ENCODE peak calls at places on chromosomes 7 and 10, in nine cellular contexts. B, T, F, H, P, E, Q, D and A are unnamed samples.

GRCh38 chr7:137975223-137975622 is 26.7 kb downstream of the CREB3L2 start:
- DNase-seq in H (peak), E (no peak), B (no peak), Q (no peak), T (peak), P (no peak), D (no peak), F (no peak), A (no peak)

GRCh38 chr10:126905776-126906703 is 812 bp downstream of the DOCK1 start:
- DNase-seq in Q (peak), E (no peak), B (no peak), D (no peak), T (no peak), P (no peak), F (no peak), H (no peak), A (no peak)

GRCh38 chr7:49244543-49244942 is 320.2 kb downstream of the CDC14C start:
- DNase-seq in D (no peak), Q (no peak), F (no peak), H (no peak), P (no peak), B (no peak), E (no peak), T (no peak), A (no peak)

GRCh38 chr7:19305698-19306097 is 160.5 kb upstream of the FERD3L start:
- DNase-seq in F (no peak), B (no peak), E (no peak), T (no peak), Q (no peak), D (no peak), P (no peak), H (no peak), A (no peak)

GRCh38 chr10:59561397-59562121 is 148.1 kb downstream of the SLC16A9 start:
- DNase-seq in F (no peak), P (no peak), Q (no peak), H (peak), T (peak), B (no peak), E (no peak), D (no peak), A (peak)

GRCh38 chr10:3068201-3068967 is 1.0 kb downstream of the PFKP start:
- DNase-seq in B (peak), P (peak), D (peak), H (peak), T (peak), E (peak), Q (peak), F (peak), A (no peak)

GRCh38 chr10:117747636-117748035 is 205.1 kb downstream of the EMX2 start:
- DNase-seq in H (no peak), T (no peak), P (no peak), E (no peak), B (no peak), Q (no peak), F (no peak), D (no peak), A (no peak)

GRCh38 chr7:18038391-18038790 is 10.7 kb upstream of the PRPS1L1 start:
- DNase-seq in E (no peak), H (no peak), B (no peak), P (no peak), F (no peak), D (no peak), Q (no peak), T (no peak), A (no peak)

GRCh38 chr7:139548302-139549028 is 25.0 kb downstream of the CLEC2L start:
- DNase-seq in E (no peak), H (no peak), F (no peak), Q (no peak), D (no peak), B (no peak), T (no peak), P (no peak), A (no peak)

GRCh38 chr10:555281-555680 is 134.2 kb downstream of the DIP2C start:
- DNase-seq in T (no peak), Q (no peak), P (no peak), B (no peak), H (no peak), D (no peak), E (no peak), F (no peak), A (no peak)

GRCh38 chr10:79132681-79133381 is 64.1 kb downstream of the ZMIZ1 start:
- DNase-seq in H (no peak), E (no peak), F (no peak), D (no peak), Q (no peak), B (no peak), T (no peak), P (no peak), A (no peak)

GRCh38 chr10:18140149-18140956 is at the start of gene CACNB2:
- DNase-seq in Q (no peak), B (no peak), T (peak), H (no peak), F (no peak), E (no peak), P (no peak), D (no peak), A (no peak)

GRCh38 chr7:24956021-24956420 is 24.0 kb downstream of the OSBPL3 start:
- DNase-seq in Q (no peak), H (no peak), P (no peak), B (no peak), F (no peak), E (no peak), T (no peak), D (no peak), A (no peak)

GRCh38 chr10:52030051-52030867 is 283.8 kb upstream of the DKK1 start:
- DNase-seq in Q (no peak), T (no peak), B (no peak), F (no peak), E (no peak), P (no peak), H (peak), D (no peak), A (peak)

GRCh38 chr7:110446658-110447057 is 644.3 kb upstream of the LRRN3 start:
- DNase-seq in P (no peak), Q (no peak), H (no peak), D (no peak), F (no peak), E (no peak), B (no peak), T (no peak), A (no peak)

GRCh38 chr10:49769692-49770091 is 7.6 kb upstream of the OGDHL start:
- DNase-seq in F (no peak), Q (no peak), H (no peak), P (no peak), T (no peak), E (no peak), B (no peak), D (no peak), A (no peak)